ENCODE peak calls at places on chromosomes 3 and 15, in six cellular contexts. One of them, this sample, is unnamed. For H3K36me3, the result is how much of the 10 kb centered on the place peaks cover.

GRCh38 chr3:127273196-127273595 is 14.7 kb downstream of the PRR20G start:
- DNase-seq in neural progenitor cell: no peak
- DNase-seq in ovary: no peak
- DNase-seq in stomach: no peak
- DNase-seq in hepatocyte: no peak
- DNase-seq in transverse colon: no peak
- DNase-seq in this sample: no peak

GRCh38 chr3:125302932-125303331 is 72.2 kb downstream of the ZNF148 start:
- DNase-seq in neural progenitor cell: no peak
- DNase-seq in stomach: no peak
- DNase-seq in ovary: no peak
- DNase-seq in hepatocyte: no peak
- DNase-seq in transverse colon: no peak
- DNase-seq in this sample: no peak

GRCh38 chr3:107421170-107421792 is 44.0 kb downstream of the CCDC54 start:
- DNase-seq in transverse colon: no peak
- DNase-seq in hepatocyte: peak
- DNase-seq in ovary: no peak
- DNase-seq in stomach: no peak
- DNase-seq in neural progenitor cell: peak
- DNase-seq in this sample: peak

GRCh38 chr15:51652084-51652668 is 29.1 kb upstream of the SCG3 start:
- DNase-seq in stomach: no peak
- DNase-seq in ovary: no peak
- DNase-seq in neural progenitor cell: no peak
- DNase-seq in hepatocyte: no peak
- DNase-seq in transverse colon: no peak
- DNase-seq in this sample: no peak

GRCh38 chr15:23069496-23070166 is 30.3 kb upstream of the TUBGCP5 start:
- DNase-seq in hepatocyte: no peak
- DNase-seq in transverse colon: no peak
- DNase-seq in stomach: no peak
- DNase-seq in ovary: no peak
- DNase-seq in neural progenitor cell: peak
- DNase-seq in this sample: no peak

GRCh38 chr15:41337631-41338522 is 5.2 kb downstream of the NUSAP1 start:
- DNase-seq in hepatocyte: no peak
- DNase-seq in neural progenitor cell: no peak
- DNase-seq in stomach: no peak
- DNase-seq in transverse colon: no peak
- DNase-seq in ovary: no peak
- DNase-seq in this sample: no peak

GRCh38 chr3:182220013-182220412 is 508.3 kb downstream of the SOX2 start:
- DNase-seq in stomach: no peak
- DNase-seq in ovary: no peak
- DNase-seq in neural progenitor cell: no peak
- DNase-seq in transverse colon: no peak
- DNase-seq in hepatocyte: no peak
- DNase-seq in this sample: no peak

GRCh38 chr15:62706361-62706760 is 336.2 kb upstream of the TPM1 start:
- DNase-seq in stomach: no peak
- DNase-seq in neural progenitor cell: no peak
- DNase-seq in transverse colon: no peak
- DNase-seq in hepatocyte: no peak
- DNase-seq in ovary: no peak
- DNase-seq in this sample: no peak

GRCh38 chr3:101902041-101902440 is 52.7 kb downstream of the NFKBIZ start:
- DNase-seq in transverse colon: no peak
- DNase-seq in ovary: no peak
- DNase-seq in neural progenitor cell: no peak
- DNase-seq in stomach: no peak
- DNase-seq in hepatocyte: peak
- DNase-seq in this sample: no peak

GRCh38 chr3:12190221-12190807 is 31.6 kb upstream of the TIMP4 start:
- DNase-seq in transverse colon: no peak
- DNase-seq in hepatocyte: no peak
- DNase-seq in ovary: no peak
- DNase-seq in stomach: no peak
- DNase-seq in neural progenitor cell: no peak
- DNase-seq in this sample: no peak

GRCh38 chr3:9196009-9196408 is 53.4 kb downstream of the SRGAP3 start:
- DNase-seq in stomach: no peak
- DNase-seq in hepatocyte: no peak
- DNase-seq in neural progenitor cell: peak
- DNase-seq in ovary: no peak
- DNase-seq in transverse colon: no peak
- DNase-seq in this sample: no peak
- H3K4me3 ChIP-seq in stomach: no peak
- H3K4me3 ChIP-seq in hepatocyte: no peak
- H3K4me3 ChIP-seq in neural progenitor cell: no peak
- H3K4me3 ChIP-seq in ovary: no peak
- H3K4me3 ChIP-seq in transverse colon: no peak
- H3K4me3 ChIP-seq in this sample: no peak

DNA sequence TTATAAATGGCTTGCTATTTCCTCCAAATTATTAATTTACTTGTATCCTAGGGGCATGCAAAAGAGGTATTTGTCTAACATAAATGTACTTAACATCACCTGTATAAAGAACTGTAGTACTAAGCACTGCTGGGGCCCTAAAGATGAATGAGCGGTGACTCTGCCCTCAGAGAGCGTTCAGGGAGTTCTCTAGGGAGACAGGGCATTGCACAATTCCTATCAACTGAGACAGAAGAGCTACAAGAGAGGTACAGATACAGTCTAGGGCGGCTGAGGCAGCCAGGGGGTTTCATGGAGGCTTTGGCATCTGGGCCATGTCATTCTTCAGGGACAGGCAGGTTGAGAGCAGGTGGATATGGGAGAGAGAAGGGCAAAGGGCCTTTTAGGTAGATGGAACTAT is 39.9 kb upstream of the PARL start:
- DNase-seq in stomach: no peak
- DNase-seq in hepatocyte: no peak
- DNase-seq in transverse colon: no peak
- DNase-seq in neural progenitor cell: no peak
- DNase-seq in ovary: no peak
- DNase-seq in this sample: no peak
- H3K36me3 ChIP-seq in stomach: half or more
- H3K36me3 ChIP-seq in hepatocyte: under half
- H3K36me3 ChIP-seq in transverse colon: under half
- H3K36me3 ChIP-seq in neural progenitor cell: under half
- H3K36me3 ChIP-seq in ovary: under half
- H3K36me3 ChIP-seq in this sample: under half

GRCh38 chr15:71807691-71808091 is 2.7 kb upstream of the NR2E3 start:
- DNase-seq in ovary: no peak
- DNase-seq in transverse colon: no peak
- DNase-seq in hepatocyte: no peak
- DNase-seq in neural progenitor cell: peak
- DNase-seq in stomach: no peak
- DNase-seq in this sample: no peak
- H3K4me3 ChIP-seq in ovary: no peak
- H3K4me3 ChIP-seq in transverse colon: no peak
- H3K4me3 ChIP-seq in hepatocyte: no peak
- H3K4me3 ChIP-seq in neural progenitor cell: peak
- H3K4me3 ChIP-seq in stomach: no peak
- H3K4me3 ChIP-seq in this sample: no peak

GRCh38 chr3:52608337-52608736 is 71.9 kb downstream of the UQCC5 start:
- DNase-seq in neural progenitor cell: no peak
- DNase-seq in hepatocyte: no peak
- DNase-seq in stomach: no peak
- DNase-seq in ovary: no peak
- DNase-seq in transverse colon: no peak
- DNase-seq in this sample: no peak
- H3K36me3 ChIP-seq in neural progenitor cell: under half
- H3K36me3 ChIP-seq in hepatocyte: under half
- H3K36me3 ChIP-seq in stomach: under half
- H3K36me3 ChIP-seq in ovary: under half
- H3K36me3 ChIP-seq in transverse colon: under half
- H3K36me3 ChIP-seq in this sample: under half

DNA sequence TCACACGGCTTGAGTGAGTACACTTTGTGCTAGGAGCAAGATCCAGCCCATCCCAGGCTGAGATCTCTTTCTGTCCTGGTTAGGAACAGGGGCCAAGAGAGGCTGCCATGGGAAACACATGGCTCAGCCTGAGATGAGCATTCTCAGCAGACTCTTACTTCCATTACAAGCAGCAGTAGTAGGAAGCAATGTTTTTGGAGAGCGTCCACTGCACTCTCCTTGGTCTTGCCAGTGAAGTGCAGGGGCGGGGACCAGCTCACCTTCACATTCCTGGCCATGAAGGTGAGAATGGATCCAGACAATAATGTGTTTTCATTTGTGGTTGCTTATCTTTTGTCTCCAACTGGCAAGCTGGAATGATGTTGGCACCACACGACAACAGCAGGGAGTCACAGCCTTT is 24.7 kb downstream of the ZNF80 start:
- DNase-seq in transverse colon: no peak
- DNase-seq in neural progenitor cell: no peak
- DNase-seq in hepatocyte: no peak
- DNase-seq in stomach: no peak
- DNase-seq in ovary: no peak
- DNase-seq in this sample: no peak
- H3K4me3 ChIP-seq in transverse colon: no peak
- H3K4me3 ChIP-seq in neural progenitor cell: no peak
- H3K4me3 ChIP-seq in hepatocyte: no peak
- H3K4me3 ChIP-seq in stomach: no peak
- H3K4me3 ChIP-seq in ovary: no peak
- H3K4me3 ChIP-seq in this sample: no peak

DNA sequence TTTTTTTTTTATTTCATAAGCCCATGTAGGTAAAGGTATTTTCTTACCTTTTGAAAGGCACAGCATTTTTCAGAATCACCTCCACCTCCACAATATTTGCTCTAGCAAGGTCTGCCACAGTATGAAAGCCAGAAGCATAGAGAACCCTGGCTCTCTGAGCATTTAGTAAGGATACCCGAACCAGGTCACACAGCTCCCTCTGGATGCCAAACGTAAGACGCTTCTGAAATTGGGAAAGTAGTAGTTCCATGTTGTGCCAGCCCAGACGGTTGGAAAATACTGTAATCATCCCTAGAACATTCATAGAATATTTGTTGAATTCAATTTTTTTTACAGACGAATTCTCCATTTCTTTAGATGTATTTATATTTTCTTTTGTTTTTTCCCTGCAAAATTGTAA is 52.4 kb downstream of the POLQ start:
- DNase-seq in transverse colon: no peak
- DNase-seq in hepatocyte: no peak
- DNase-seq in neural progenitor cell: no peak
- DNase-seq in stomach: no peak
- DNase-seq in ovary: no peak
- DNase-seq in this sample: no peak
- H3K36me3 ChIP-seq in transverse colon: under half
- H3K36me3 ChIP-seq in hepatocyte: under half
- H3K36me3 ChIP-seq in neural progenitor cell: under half
- H3K36me3 ChIP-seq in stomach: under half
- H3K36me3 ChIP-seq in ovary: under half
- H3K36me3 ChIP-seq in this sample: under half

GRCh38 chr15:74786659-74787165 is 4.8 kb downstream of the CSK start:
- DNase-seq in ovary: no peak
- DNase-seq in hepatocyte: no peak
- DNase-seq in stomach: no peak
- DNase-seq in neural progenitor cell: no peak
- DNase-seq in transverse colon: no peak
- DNase-seq in this sample: no peak

GRCh38 chr15:74783808-74784175 is 1.9 kb downstream of the CSK start:
- DNase-seq in stomach: no peak
- DNase-seq in ovary: no peak
- DNase-seq in transverse colon: no peak
- DNase-seq in hepatocyte: no peak
- DNase-seq in neural progenitor cell: no peak
- DNase-seq in this sample: peak

GRCh38 chr15:74784426-74784825 is 2.5 kb downstream of the CSK start:
- DNase-seq in neural progenitor cell: no peak
- DNase-seq in ovary: no peak
- DNase-seq in transverse colon: no peak
- DNase-seq in hepatocyte: no peak
- DNase-seq in stomach: no peak
- DNase-seq in this sample: no peak

GRCh38 chr15:74785716-74786032 is 3.8 kb downstream of the CSK start:
- DNase-seq in ovary: no peak
- DNase-seq in stomach: no peak
- DNase-seq in hepatocyte: no peak
- DNase-seq in transverse colon: no peak
- DNase-seq in neural progenitor cell: no peak
- DNase-seq in this sample: peak

DNA sequence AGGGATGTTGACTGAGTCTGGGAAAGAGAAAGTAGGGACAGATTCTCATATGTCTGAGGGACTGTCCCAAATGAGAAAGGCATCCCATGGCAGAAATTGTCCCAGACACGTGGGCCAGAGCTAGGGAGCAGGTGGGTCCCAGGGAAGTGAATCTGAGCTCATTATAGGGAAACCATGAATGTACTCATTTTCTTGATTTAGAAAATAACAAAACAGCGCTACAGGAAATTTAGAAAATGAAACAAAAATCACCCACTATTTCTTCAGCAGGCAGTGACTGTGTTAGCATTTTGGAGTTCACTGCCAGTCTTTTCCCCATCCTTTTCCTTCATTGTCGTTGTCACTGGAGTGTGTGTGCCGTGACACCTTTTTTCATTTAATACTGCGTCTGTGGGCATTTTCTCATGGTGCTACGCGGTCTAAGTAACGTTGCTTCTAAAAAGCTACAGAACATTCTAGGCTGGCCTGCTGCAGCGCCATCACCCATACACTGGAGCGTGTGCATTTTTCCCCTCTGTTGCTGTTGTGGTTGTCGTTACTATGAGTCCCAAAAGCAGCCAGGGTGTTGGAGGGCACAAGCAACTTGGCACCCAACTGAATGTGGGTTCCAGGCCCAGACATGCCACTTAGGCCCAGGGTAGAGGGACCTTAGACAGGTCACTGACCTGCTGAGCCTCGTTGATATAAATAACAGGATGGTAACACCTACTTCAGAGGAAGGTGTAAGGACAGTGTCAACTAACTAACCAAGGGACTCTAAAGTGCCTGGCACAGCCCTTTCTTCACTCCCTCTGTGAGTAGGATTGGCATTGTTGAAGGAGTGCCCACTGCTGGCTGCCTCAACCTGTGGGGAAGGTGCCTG is 3.2 kb downstream of the CSK start:
- DNase-seq in ovary: no peak
- DNase-seq in stomach: no peak
- DNase-seq in transverse colon: no peak
- DNase-seq in hepatocyte: no peak
- DNase-seq in neural progenitor cell: no peak
- DNase-seq in this sample: peak
- H3K4me3 ChIP-seq in ovary: no peak
- H3K4me3 ChIP-seq in stomach: peak
- H3K4me3 ChIP-seq in transverse colon: no peak
- H3K4me3 ChIP-seq in hepatocyte: no peak
- H3K4me3 ChIP-seq in neural progenitor cell: no peak
- H3K4me3 ChIP-seq in this sample: peak

DNA sequence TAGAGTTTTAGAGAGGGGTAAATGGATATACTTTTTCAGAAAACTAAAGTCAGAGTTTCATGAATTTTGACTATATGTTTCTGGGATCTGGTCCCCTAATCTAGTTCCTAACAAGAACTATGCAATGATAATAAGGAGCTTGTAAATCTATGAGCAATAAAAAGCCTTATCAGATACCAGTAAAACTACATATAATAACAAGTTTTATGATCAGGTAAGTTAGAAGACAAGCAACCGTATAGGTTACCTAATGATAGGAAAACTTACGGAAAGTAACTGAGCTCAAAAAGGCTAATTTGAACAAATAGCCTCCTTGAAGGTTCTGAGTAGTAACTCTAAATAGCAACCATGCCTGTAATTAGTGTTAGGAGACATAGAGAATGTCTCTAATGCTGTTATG is 21.0 kb downstream of the MIX23 start:
- DNase-seq in hepatocyte: no peak
- DNase-seq in transverse colon: no peak
- DNase-seq in stomach: no peak
- DNase-seq in ovary: no peak
- DNase-seq in neural progenitor cell: no peak
- DNase-seq in this sample: no peak
- H3K36me3 ChIP-seq in hepatocyte: under half
- H3K36me3 ChIP-seq in transverse colon: under half
- H3K36me3 ChIP-seq in stomach: under half
- H3K36me3 ChIP-seq in ovary: under half
- H3K36me3 ChIP-seq in neural progenitor cell: under half
- H3K36me3 ChIP-seq in this sample: under half

This sample was measured in CD4-positive, alpha-beta memory T cell.